ENCODE peak calls at places on chromosome 10, in eight cellular contexts. Y, V, U, J, A, W, R and X are unnamed samples.

GRCh38 chr10:88243847-88244730 is 339.0 kb downstream of the RNLS start:
- DNase-seq in Y (peak), V (no peak), U (no peak), J (no peak), A (no peak), W (no peak), R (peak), X (no peak)

GRCh38 chr10:76946268-76946667 is 691.3 kb downstream of the KCNMA1 start:
- DNase-seq in Y (no peak), V (no peak), U (no peak), J (no peak), A (peak), W (no peak), R (no peak), X (no peak)

GRCh38 chr10:89470628-89471027 is 56.3 kb downstream of the IFIT5 start:
- DNase-seq in Y (no peak), V (no peak), U (no peak), J (no peak), A (peak), W (no peak), R (no peak), X (no peak)

GRCh38 chr10:59878289-59878688 is 28.1 kb downstream of the CCDC6 start:
- DNase-seq in Y (no peak), V (no peak), U (no peak), J (no peak), A (no peak), W (no peak), R (no peak), X (no peak)

GRCh38 chr10:34702093-34702952 is 112.8 kb downstream of the PARD3 start:
- DNase-seq in Y (no peak), V (no peak), U (no peak), J (no peak), A (no peak), W (no peak), R (no peak), X (no peak)

GRCh38 chr10:79397575-79398303 is 47.7 kb downstream of the ZCCHC24 start:
- DNase-seq in Y (no peak), V (no peak), U (no peak), J (no peak), A (no peak), W (no peak), R (no peak), X (no peak)

GRCh38 chr10:80702143-80702542 is 164.4 kb downstream of the SH2D4B start:
- DNase-seq in Y (no peak), V (peak), U (no peak), J (no peak), A (no peak), W (no peak), R (no peak), X (no peak)

GRCh38 chr10:6082496-6083395 is 6.1 kb upstream of the RBM17 start:
- DNase-seq in Y (no peak), V (no peak), U (no peak), J (no peak), A (no peak), W (no peak), R (no peak), X (no peak)

GRCh38 chr10:21099291-21099800 is 202.2 kb upstream of the NEBL start:
- DNase-seq in Y (no peak), V (peak), U (no peak), J (no peak), A (no peak), W (no peak), R (no peak), X (no peak)

GRCh38 chr10:89643812-89644690 is 991 bp downstream of the PANK1 start:
- DNase-seq in Y (peak), V (peak), U (peak), J (peak), A (peak), W (peak), R (peak), X (peak)

GRCh38 chr10:32983333-32983909 is 25.4 kb upstream of the ITGB1 start:
- DNase-seq in Y (no peak), V (no peak), U (no peak), J (no peak), A (peak), W (no peak), R (peak), X (peak)

GRCh38 chr10:89481662-89482061 is 53.7 kb downstream of the SLC16A12 start:
- DNase-seq in Y (no peak), V (no peak), U (no peak), J (no peak), A (peak), W (no peak), R (no peak), X (no peak)

GRCh38 chr10:2173328-2173727 is 436.0 kb upstream of the ADARB2 start:
- DNase-seq in Y (no peak), V (no peak), U (no peak), J (no peak), A (no peak), W (no peak), R (no peak), X (no peak)

GRCh38 chr10:6022693-6023092 is 39.5 kb downstream of the IL2RA start:
- DNase-seq in Y (no peak), V (no peak), U (no peak), J (no peak), A (no peak), W (no peak), R (no peak), X (no peak)

GRCh38 chr10:88089498-88089897 is 226.1 kb downstream of the PTEN start:
- DNase-seq in Y (no peak), V (no peak), U (peak), J (no peak), A (no peak), W (no peak), R (no peak), X (no peak)

GRCh38 chr10:113056468-113057021 is 106.5 kb downstream of the TCF7L2 start:
- DNase-seq in Y (no peak), V (no peak), U (no peak), J (no peak), A (peak), W (no peak), R (peak), X (no peak)

GRCh38 chr10:1788401-1788800 is 51.1 kb upstream of the ADARB2 start:
- DNase-seq in Y (no peak), V (no peak), U (no peak), J (no peak), A (no peak), W (no peak), R (no peak), X (no peak)

GRCh38 chr10:88417337-88417736 is 165.8 kb downstream of the RNLS start:
- DNase-seq in Y (no peak), V (no peak), U (no peak), J (no peak), A (no peak), W (no peak), R (no peak), X (no peak)

GRCh38 chr10:113572520-113573290 is 19.9 kb downstream of the HABP2 start:
- DNase-seq in Y (no peak), V (no peak), U (no peak), J (no peak), A (no peak), W (no peak), R (no peak), X (no peak)

GRCh38 chr10:132669208-132669861 is 116.6 kb downstream of the NKX6-2 start:
- DNase-seq in Y (no peak), V (no peak), U (no peak), J (no peak), A (no peak), W (peak), R (no peak), X (peak)

GRCh38 chr10:79248341-79248931 is 98.8 kb upstream of the PPIF start:
- DNase-seq in Y (peak), V (peak), U (no peak), J (peak), A (no peak), W (no peak), R (no peak), X (no peak)

GRCh38 chr10:28732091-28732490 is 54.8 kb downstream of the BAMBI start:
- DNase-seq in Y (no peak), V (no peak), U (no peak), J (no peak), A (no peak), W (no peak), R (no peak), X (no peak)

GRCh38 chr10:129078322-129078721 is 388.7 kb upstream of the MGMT start:
- DNase-seq in Y (peak), V (no peak), U (no peak), J (no peak), A (no peak), W (no peak), R (no peak), X (no peak)

GRCh38 chr10:128268015-128268722 is 141.9 kb upstream of the MKI67 start:
- DNase-seq in Y (no peak), V (no peak), U (peak), J (peak), A (peak), W (no peak), R (peak), X (no peak)

GRCh38 chr10:33623677-33624076 is 289.2 kb upstream of the NRP1 start:
- DNase-seq in Y (no peak), V (no peak), U (no peak), J (no peak), A (no peak), W (no peak), R (no peak), X (no peak)

GRCh38 chr10:101779544-101780186 is 3.6 kb downstream of the NPM3 start:
- DNase-seq in Y (peak), V (peak), U (peak), J (peak), A (no peak), W (no peak), R (peak), X (no peak)

GRCh38 chr10:102334106-102334505 is 61.4 kb upstream of the NFKB2 start:
- DNase-seq in Y (no peak), V (no peak), U (no peak), J (no peak), A (no peak), W (no peak), R (no peak), X (no peak)

GRCh38 chr10:97916586-97916985 is 66.9 kb downstream of the GOLGA7B start:
- DNase-seq in Y (no peak), V (peak), U (peak), J (peak), A (no peak), W (no peak), R (no peak), X (no peak)

GRCh38 chr10:128624656-128625530 is 498.7 kb upstream of the MKI67 start:
- DNase-seq in Y (no peak), V (no peak), U (no peak), J (no peak), A (no peak), W (no peak), R (no peak), X (no peak)

GRCh38 chr10:6624392-6624791 is 44.3 kb upstream of the PRKCQ start:
- DNase-seq in Y (no peak), V (no peak), U (no peak), J (no peak), A (no peak), W (no peak), R (no peak), X (no peak)

GRCh38 chr10:13816195-13816926 is 229.6 kb downstream of the PRPF18 start:
- DNase-seq in Y (peak), V (peak), U (no peak), J (peak), A (peak), W (no peak), R (no peak), X (no peak)

GRCh38 chr10:47022311-47023131 is 111.3 kb downstream of the PTPN20 start:
- DNase-seq in Y (no peak), V (no peak), U (no peak), J (no peak), A (no peak), W (peak), R (no peak), X (no peak)

GRCh38 chr10:58920655-58921003 is 255.8 kb upstream of the PHYHIPL start:
- DNase-seq in Y (no peak), V (no peak), U (no peak), J (no peak), A (no peak), W (no peak), R (no peak), X (no peak)